ENCODE peak calls at places on chromosomes 12 and 14, in six cellular contexts. I, Q, N, Y, R and J are unnamed samples. For H3K4me1, the result is how much of the 10 kb centered on the place peaks cover.

GRCh38 chr14:105493921-105494605 is 3.0 kb downstream of the TEDC1 start:
- DNase-seq in Q (no peak), N (no peak), R (peak), Y (no peak), I (no peak), J (no peak)

GRCh38 chr12:26691234-26691970 is 141.6 kb downstream of the ITPR2 start:
- DNase-seq in I (peak), R (no peak), N (no peak), Q (peak), Y (peak), J (no peak)

GRCh38 chr12:106663385-106663784 is 80.6 kb downstream of the RFX4 start:
- DNase-seq in Q (no peak), N (no peak), Y (no peak), I (no peak), R (no peak), J (no peak)

GRCh38 chr12:12528361-12529092 is 34.1 kb downstream of the DUSP16 start:
- DNase-seq in N (no peak), R (no peak), Y (no peak), I (no peak), Q (no peak), J (no peak)

GRCh38 chr12:71354871-71355270 is 84.7 kb upstream of the LGR5 start:
- DNase-seq in R (no peak), Q (no peak), I (no peak), Y (no peak), N (no peak), J (no peak)

GRCh38 chr12:20716037-20716436 is 20.9 kb downstream of the SLCO1C1 start:
- DNase-seq in N (no peak), I (no peak), Y (no peak), Q (peak), R (no peak), J (peak)

GRCh38 chr12:101501410-101502045 is 26.4 kb downstream of the SPIC start:
- DNase-seq in I (no peak), N (no peak), Q (no peak), Y (no peak), R (no peak), J (peak)

GRCh38 chr12:11568155-11568761 is 81.2 kb upstream of the ETV6 start:
- DNase-seq in I (no peak), R (no peak), N (no peak), Q (no peak), Y (no peak), J (no peak)

GRCh38 chr12:15278816-15279658 is 43.3 kb upstream of the PTPRO start:
- DNase-seq in Q (no peak), Y (peak), N (peak), R (peak), I (peak), J (no peak)

GRCh38 chr12:40238221-40238902 is 13.6 kb downstream of the LRRK2 start:
- DNase-seq in Y (no peak), Q (no peak), I (no peak), R (no peak), N (no peak), J (no peak)

GRCh38 chr14:71586131-71586893 is 345.9 kb upstream of the RGS6 start:
- DNase-seq in I (no peak), N (no peak), R (no peak), Y (peak), Q (peak), J (no peak)

GRCh38 chr12:124472690-124473279 is 94.6 kb downstream of the NCOR2 start:
- DNase-seq in Y (no peak), R (no peak), I (no peak), Q (no peak), N (no peak), J (no peak)

GRCh38 chr14:53048631-53049030 is 97.8 kb upstream of the FERMT2 start:
- DNase-seq in Y (peak), Q (no peak), N (no peak), R (no peak), I (no peak), J (no peak)

GRCh38 chr14:24941719-24942118 is 108.2 kb downstream of the STXBP6 start:
- DNase-seq in R (no peak), N (no peak), I (no peak), Q (peak), Y (no peak), J (peak)

GRCh38 chr14:87494010-87494409 is 499.0 kb downstream of the GALC start:
- DNase-seq in Q (no peak), N (no peak), I (peak), Y (no peak), R (no peak), J (no peak)

GRCh38 chr12:49831717-49832116 is 3.5 kb upstream of the NCKAP5L start:
- DNase-seq in I (no peak), N (no peak), Q (no peak), R (no peak), Y (no peak), J (no peak)

GRCh38 chr12:44551631-44552030 is 324.5 kb downstream of the NELL2 start:
- DNase-seq in Q (no peak), I (no peak), R (no peak), N (no peak), Y (no peak), J (no peak)

GRCh38 chr14:91387135-91387849 is 30.3 kb downstream of the CCDC88C start:
- DNase-seq in Y (peak), I (peak), R (no peak), N (no peak), Q (peak), J (no peak)

GRCh38 chr12:24020391-24021163 is 71.1 kb upstream of the SOX5 start:
- DNase-seq in N (no peak), Y (no peak), Q (no peak), R (no peak), I (no peak), J (no peak)

GRCh38 chr12:10940389-10940788 is 1.3 kb upstream of the TAS2R14 start:
- DNase-seq in Y (peak), N (no peak), I (no peak), Q (no peak), R (no peak), J (no peak)

GRCh38 chr12:19129486-19130223 is at the start of gene PLEKHA5:
- DNase-seq in R (peak), N (peak), Y (peak), Q (peak), I (peak), J (peak)

GRCh38 chr14:66174453-66174891 is 311.7 kb upstream of the CCDC196 start:
- DNase-seq in Y (no peak), R (no peak), I (peak), N (no peak), Q (no peak), J (no peak)

GRCh38 chr14:56055521-56055920 is 62.7 kb upstream of the PELI2 start:
- DNase-seq in Q (no peak), R (no peak), Y (no peak), N (no peak), I (no peak), J (no peak)

DNA sequence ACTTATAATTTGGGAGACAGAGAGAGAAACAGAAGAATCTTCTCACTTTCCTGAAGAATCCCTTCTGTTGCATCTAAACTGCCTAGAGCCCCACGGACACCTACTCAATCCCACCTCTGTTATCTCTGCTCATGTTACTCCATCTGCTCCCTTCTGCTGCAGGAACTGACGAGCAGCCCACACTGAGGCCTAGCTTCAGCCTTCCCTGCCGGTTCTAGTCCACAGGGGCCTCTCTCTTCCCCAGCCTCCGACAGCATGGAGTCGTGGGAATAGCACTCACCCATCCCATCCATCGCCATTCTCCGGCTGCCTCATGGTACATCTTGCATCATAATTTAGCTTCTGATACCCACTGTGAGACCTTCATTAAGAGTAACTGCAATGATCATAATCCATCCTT is 4.0 kb downstream of the RAB15 start:
- DNase-seq in I (no peak), Y (no peak), Q (no peak), N (no peak), R (no peak), J (no peak)
- H3K4me1 ChIP-seq in I (under half), Y (under half), Q (under half), N (under half), R (under half), J (under half)

DNA sequence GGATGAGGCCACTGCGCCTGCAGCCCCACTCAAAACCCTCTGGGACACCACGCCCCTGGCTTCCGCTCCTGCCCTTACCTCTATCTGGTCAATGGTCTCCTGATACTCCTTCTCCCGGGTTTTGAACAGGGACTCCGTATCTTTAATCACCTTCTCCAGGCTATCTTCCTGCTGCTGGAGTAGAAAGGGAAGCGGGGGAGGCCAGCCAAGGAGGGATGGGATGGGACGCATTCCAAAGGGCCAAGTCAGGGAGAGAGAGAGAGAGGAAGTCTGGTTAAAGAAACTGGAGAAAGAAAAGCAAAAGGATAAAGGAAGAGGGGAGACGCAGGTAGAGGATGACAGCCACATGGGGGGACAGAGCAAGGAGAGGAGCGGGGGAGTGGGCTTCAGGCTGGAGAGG is 7.9 kb downstream of the IFFO1 start:
- DNase-seq in I (no peak), R (peak), Q (no peak), Y (peak), N (no peak), J (no peak)
- H3K4me1 ChIP-seq in I (under half), R (half or more), Q (under half), Y (under half), N (half or more), J (under half)

GRCh38 chr12:65535951-65536350 is 257.5 kb downstream of the MSRB3 start:
- DNase-seq in R (no peak), Y (peak), I (no peak), N (no peak), Q (no peak), J (no peak)
- H3K4me1 ChIP-seq in R (under half), Y (under half), I (half or more), N (under half), Q (under half), J (under half)

DNA sequence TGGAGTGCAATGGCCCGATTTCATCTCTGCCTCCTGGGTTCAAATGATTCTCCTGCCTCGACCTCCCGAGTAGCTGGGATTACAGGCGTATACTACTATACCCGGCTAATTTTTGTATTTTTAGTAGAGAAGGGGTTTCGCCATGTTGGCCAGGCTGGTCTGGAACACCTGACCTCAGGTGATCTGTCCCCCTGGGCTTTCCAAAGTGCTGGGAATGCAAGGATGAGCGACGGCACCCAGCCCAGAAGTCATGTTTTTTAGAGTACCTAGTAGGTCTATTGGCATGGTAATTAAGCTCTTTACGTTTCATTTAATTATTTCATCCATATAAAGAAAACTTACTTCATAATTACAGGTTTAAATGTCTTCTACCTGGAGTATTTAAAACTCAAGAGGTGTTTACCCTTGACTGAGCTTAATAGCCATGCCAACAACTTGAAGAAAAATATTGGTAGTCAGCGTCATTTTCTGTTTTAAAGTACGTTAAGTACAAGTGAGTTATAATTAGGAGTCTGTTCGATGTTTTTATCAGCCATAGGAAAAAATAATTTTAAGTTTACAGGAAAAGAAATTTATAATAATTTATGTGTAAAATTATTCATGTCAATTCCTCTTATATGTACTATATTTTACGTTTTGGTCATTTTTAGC is 4.0 kb downstream of the TMPO start:
- DNase-seq in Q (no peak), R (no peak), N (no peak), Y (no peak), I (no peak), J (no peak)
- H3K4me1 ChIP-seq in Q (under half), R (under half), N (under half), Y (under half), I (under half), J (under half)

GRCh38 chr12:3249081-3249800 is 172.1 kb downstream of the TSPAN9 start:
- DNase-seq in Q (no peak), R (no peak), I (no peak), N (no peak), Y (no peak), J (no peak)

GRCh38 chr12:3250576-3250975 is 173.4 kb downstream of the TSPAN9 start:
- DNase-seq in R (peak), N (peak), Q (no peak), Y (no peak), I (no peak), J (no peak)

GRCh38 chr12:3251691-3252090 is 174.5 kb downstream of the TSPAN9 start:
- DNase-seq in Q (no peak), N (no peak), Y (no peak), R (peak), I (peak), J (no peak)

GRCh38 chr12:3251067-3251466 is 173.9 kb downstream of the TSPAN9 start:
- DNase-seq in R (no peak), I (no peak), Q (no peak), Y (no peak), N (no peak), J (no peak)

GRCh38 chr12:3250034-3250433 is 172.9 kb downstream of the TSPAN9 start:
- DNase-seq in Q (no peak), N (no peak), I (no peak), Y (no peak), R (no peak), J (no peak)
- H3K4me1 ChIP-seq in Q (half or more), N (half or more), I (half or more), Y (under half), R (half or more), J (under half)

GRCh38 chr14:100401031-100401692 is 78.0 kb downstream of the SLC25A47 start:
- DNase-seq in Y (no peak), Q (no peak), R (no peak), I (no peak), N (no peak), J (no peak)

GRCh38 chr14:100399052-100399849 is 76.1 kb downstream of the SLC25A47 start:
- DNase-seq in R (no peak), N (no peak), Q (no peak), I (no peak), Y (no peak), J (no peak)

GRCh38 chr14:100398044-100398443 is 74.9 kb downstream of the SLC25A47 start:
- DNase-seq in Q (no peak), Y (no peak), N (no peak), I (no peak), R (no peak), J (peak)

GRCh38 chr14:100402631-100403030 is 79.5 kb downstream of the SLC25A47 start:
- DNase-seq in Q (no peak), R (no peak), N (no peak), Y (peak), I (no peak), J (no peak)

GRCh38 chr14:100400115-100400514 is 77.0 kb downstream of the SLC25A47 start:
- DNase-seq in N (no peak), I (peak), Y (no peak), Q (no peak), R (no peak), J (peak)
- H3K4me1 ChIP-seq in N (under half), I (under half), Y (under half), Q (under half), R (under half), J (under half)

GRCh38 chr12:131506426-131506825 is 204.5 kb upstream of the SFSWAP start:
- DNase-seq in Q (no peak), Y (no peak), I (no peak), R (no peak), N (no peak), J (no peak)
- H3K4me1 ChIP-seq in Q (under half), Y (under half), I (under half), R (under half), N (under half), J (under half)

GRCh38 chr12:1613860-1614259 is 15.2 kb upstream of the WNT5B start:
- DNase-seq in Q (no peak), N (no peak), R (no peak), Y (no peak), I (peak), J (no peak)

GRCh38 chr12:1614360-1614759 is 14.7 kb upstream of the WNT5B start:
- DNase-seq in I (peak), Q (no peak), N (no peak), Y (no peak), R (no peak), J (no peak)

GRCh38 chr12:1610072-1610643 is 15.8 kb upstream of the FBXL14 start:
- DNase-seq in Y (no peak), R (no peak), N (no peak), I (no peak), Q (no peak), J (no peak)

GRCh38 chr12:1612196-1612595 is 16.8 kb upstream of the WNT5B start:
- DNase-seq in I (peak), Y (peak), R (no peak), N (no peak), Q (peak), J (no peak)

DNA sequence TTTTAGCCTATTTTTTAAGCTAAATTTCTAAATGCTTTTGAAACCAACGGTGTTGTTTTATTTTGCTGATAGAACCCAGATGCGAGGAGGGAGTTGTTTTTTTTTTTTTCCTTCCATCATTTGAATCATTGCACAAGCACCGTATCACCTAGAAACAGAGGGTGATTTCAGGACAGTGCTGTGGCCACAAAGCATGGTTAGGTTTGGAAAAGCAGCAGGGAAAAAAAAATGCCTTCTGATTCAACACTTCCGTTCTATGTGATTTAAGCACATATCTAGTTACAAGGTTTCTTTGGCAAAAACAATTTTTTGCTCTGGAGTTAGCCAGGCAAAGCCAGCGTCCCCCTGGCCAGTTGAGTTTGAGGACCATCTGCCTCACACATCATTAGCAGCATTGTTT is 17.3 kb upstream of the WNT5B start:
- DNase-seq in N (no peak), I (peak), R (no peak), Y (peak), Q (no peak), J (no peak)
- H3K4me1 ChIP-seq in N (under half), I (half or more), R (under half), Y (under half), Q (under half), J (under half)

GRCh38 chr14:68687746-68688145 is 105.1 kb downstream of the ZFP36L1 start:
- DNase-seq in Y (peak), N (no peak), I (peak), Q (no peak), R (no peak), J (no peak)

GRCh38 chr14:68688872-68689371 is 103.9 kb downstream of the ZFP36L1 start:
- DNase-seq in I (peak), N (no peak), R (no peak), Y (peak), Q (no peak), J (no peak)

GRCh38 chr14:68690106-68690960 is 102.5 kb downstream of the ZFP36L1 start:
- DNase-seq in Y (peak), N (no peak), I (no peak), Q (no peak), R (no peak), J (no peak)

GRCh38 chr14:68691031-68691864 is 101.6 kb downstream of the ZFP36L1 start:
- DNase-seq in I (peak), Q (no peak), Y (no peak), R (no peak), N (no peak), J (no peak)

DNA sequence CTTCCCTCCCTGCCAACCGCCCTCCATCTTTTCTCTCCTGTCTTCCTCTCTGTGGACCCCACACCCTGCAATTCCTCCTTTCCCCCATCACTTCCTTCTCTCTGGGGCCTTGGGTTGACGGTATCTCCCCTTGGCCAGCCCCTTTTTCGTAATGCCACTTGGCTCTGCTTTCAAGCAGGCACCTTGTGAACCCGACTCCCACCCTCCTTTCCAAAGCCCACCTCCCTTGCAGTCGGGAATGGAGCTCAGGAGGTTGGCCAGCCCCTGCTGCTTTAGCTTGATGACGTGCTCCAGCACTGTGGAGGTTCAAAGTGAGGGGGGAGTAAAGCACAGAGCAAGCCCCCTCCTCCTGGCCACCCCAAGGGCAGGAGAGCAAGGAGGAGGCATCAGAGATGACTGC is 103.4 kb downstream of the ZFP36L1 start:
- DNase-seq in Y (no peak), Q (no peak), R (no peak), I (no peak), N (no peak), J (no peak)
- H3K4me1 ChIP-seq in Y (under half), Q (under half), R (under half), I (half or more), N (under half), J (under half)